ENCODE peak calls at places on chromosomes 13 and 19, in ten cellular contexts. X is activated B cell treated with CpG ODN at 0.5 μM for 24 hours, M is adrenal gland, I is A172, K is HFFc6, Q is foreskin keratinocyte, A is NCI-H1105, W is AG20443, N is retinal pigment epithelial cell, L is EH. C is an unnamed sample.

GRCh38 chr13:74464656-74465055 is 330.5 kb upstream of the KLF12 start:
- DNase-seq in X (no peak), M (no peak), I (no peak), K (no peak), Q (no peak), A (no peak), W (peak), N (no peak), L (no peak), C (no peak)

GRCh38 chr13:87084192-87084591 is 587.0 kb upstream of the SLITRK5 start:
- DNase-seq in X (no peak), M (no peak), I (no peak), K (no peak), Q (no peak), A (no peak), W (no peak), N (no peak), L (no peak), C (no peak)

GRCh38 chr13:80399340-80400163 is 58.6 kb upstream of the SPRY2 start:
- DNase-seq in X (peak), M (no peak), I (no peak), K (no peak), Q (peak), A (no peak), W (no peak), N (no peak), L (no peak), C (no peak)

GRCh38 chr13:108302279-108302678 is 32.8 kb downstream of the TNFSF13B start:
- DNase-seq in X (no peak), M (no peak), I (no peak), K (no peak), Q (peak), A (no peak), W (no peak), N (no peak), L (peak), C (no peak)

GRCh38 chr19:15702590-15702930 is 25.3 kb upstream of the OR10H2 start:
- DNase-seq in X (no peak), M (peak), I (peak), K (no peak), Q (peak), A (peak), W (no peak), N (no peak), L (peak), C (no peak)

GRCh38 chr19:10870501-10870954 is 825 bp upstream of the CARM1 start:
- DNase-seq in X (no peak), M (no peak), I (no peak), K (no peak), Q (peak), A (no peak), W (no peak), N (no peak), L (no peak), C (no peak)

GRCh38 chr19:50432658-50433057 is at the start of gene MYBPC2:
- DNase-seq in X (peak), M (no peak), I (no peak), K (no peak), Q (no peak), A (no peak), W (no peak), N (no peak), L (no peak), C (no peak)

GRCh38 chr13:80314711-80315505 is 26.0 kb downstream of the SPRY2 start:
- DNase-seq in X (no peak), M (no peak), I (no peak), K (no peak), Q (no peak), A (peak), W (no peak), N (no peak), L (no peak), C (no peak)

GRCh38 chr19:49560358-49560900 is 19.9 kb downstream of the NOSIP start:
- DNase-seq in X (no peak), M (peak), I (no peak), K (no peak), Q (no peak), A (no peak), W (no peak), N (no peak), L (no peak), C (no peak)

GRCh38 chr13:110449225-110450015 is 112.1 kb downstream of the RAB20 start:
- DNase-seq in X (no peak), M (no peak), I (no peak), K (no peak), Q (no peak), A (no peak), W (no peak), N (no peak), L (no peak), C (no peak)

GRCh38 chr19:50703915-50704548 is 15.6 kb downstream of the SHANK1 start:
- DNase-seq in X (no peak), M (no peak), I (no peak), K (no peak), Q (no peak), A (peak), W (no peak), N (no peak), L (peak), C (no peak)

GRCh38 chr13:71785361-71785760 is 81.6 kb downstream of the DACH1 start:
- DNase-seq in X (no peak), M (no peak), I (no peak), K (no peak), Q (no peak), A (no peak), W (no peak), N (no peak), L (no peak), C (no peak)

GRCh38 chr13:67275351-67275989 is 45.3 kb upstream of the PCDH9 start:
- DNase-seq in X (no peak), M (no peak), I (no peak), K (no peak), Q (no peak), A (no peak), W (no peak), N (no peak), L (no peak), C (no peak)

GRCh38 chr19:45591004-45591637 is 6.5 kb upstream of the OPA3 start:
- DNase-seq in X (no peak), M (peak), I (no peak), K (no peak), Q (no peak), A (no peak), W (peak), N (no peak), L (peak), C (no peak)

GRCh38 chr19:19599190-19599535 is 19.3 kb downstream of the PBX4 start:
- DNase-seq in X (no peak), M (no peak), I (no peak), K (no peak), Q (no peak), A (no peak), W (no peak), N (no peak), L (no peak), C (no peak)

GRCh38 chr13:48631441-48631840 is 22.3 kb upstream of the CYSLTR2 start:
- DNase-seq in X (no peak), M (no peak), I (no peak), K (no peak), Q (no peak), A (no peak), W (no peak), N (no peak), L (no peak), C (no peak)

GRCh38 chr19:39737929-39738328 is at the start of gene CLC:
- DNase-seq in X (no peak), M (no peak), I (no peak), K (no peak), Q (no peak), A (no peak), W (no peak), N (no peak), L (no peak), C (no peak)

GRCh38 chr13:23616228-23616627 is 46.0 kb downstream of the TNFRSF19 start:
- DNase-seq in X (no peak), M (no peak), I (no peak), K (no peak), Q (no peak), A (no peak), W (no peak), N (no peak), L (no peak), C (no peak)

GRCh38 chr13:51148223-51148951 is 37.3 kb upstream of the C13orf42 start:
- DNase-seq in X (no peak), M (no peak), I (no peak), K (no peak), Q (no peak), A (no peak), W (no peak), N (no peak), L (no peak), C (no peak)

GRCh38 chr19:55314396-55314795 is 10.7 kb downstream of the TMEM150B start:
- DNase-seq in X (no peak), M (no peak), I (no peak), K (no peak), Q (no peak), A (no peak), W (no peak), N (no peak), L (no peak), C (no peak)

GRCh38 chr19:45693168-45693788 is 812 bp downstream of the QPCTL start:
- DNase-seq in X (peak), M (peak), I (peak), K (peak), Q (peak), A (peak), W (peak), N (no peak), L (peak), C (peak)

GRCh38 chr19:342801-343421 is 1.7 kb downstream of the MIER2 start:
- DNase-seq in X (no peak), M (peak), I (peak), K (peak), Q (peak), A (no peak), W (peak), N (no peak), L (peak), C (peak)

GRCh38 chr19:5397804-5398692 is 57.2 kb upstream of the ZNRF4 start:
- DNase-seq in X (no peak), M (peak), I (peak), K (peak), Q (no peak), A (peak), W (no peak), N (no peak), L (peak), C (no peak)

GRCh38 chr13:28059214-28059613 is 41.2 kb downstream of the FLT3 start:
- DNase-seq in X (no peak), M (peak), I (no peak), K (peak), Q (peak), A (no peak), W (peak), N (no peak), L (peak), C (no peak)

GRCh38 chr19:40702337-40703012 is 12.0 kb upstream of the NUMBL start:
- DNase-seq in X (no peak), M (no peak), I (no peak), K (no peak), Q (no peak), A (no peak), W (peak), N (no peak), L (peak), C (no peak)

GRCh38 chr19:33465371-33465770 is 56.2 kb downstream of the PEPD start:
- DNase-seq in X (no peak), M (no peak), I (no peak), K (no peak), Q (no peak), A (no peak), W (no peak), N (no peak), L (no peak), C (no peak)

GRCh38 chr19:34179066-34179465 is 6.8 kb downstream of the LSM14A start:
- DNase-seq in X (no peak), M (no peak), I (no peak), K (no peak), Q (no peak), A (no peak), W (no peak), N (no peak), L (no peak), C (no peak)

GRCh38 chr13:96499646-96500045 is 409.7 kb downstream of the HS6ST3 start:
- DNase-seq in X (no peak), M (no peak), I (no peak), K (no peak), Q (no peak), A (no peak), W (no peak), N (no peak), L (no peak), C (no peak)

GRCh38 chr19:10292206-10292788 is 2.5 kb downstream of the ICAM5 start:
- DNase-seq in X (peak), M (peak), I (peak), K (peak), Q (peak), A (no peak), W (peak), N (no peak), L (peak), C (peak)

C was measured in SJSA1.